ENCODE peak calls at places on chromosomes 13 and 19, in seven cellular contexts. U, C, Q, D, M, W and T are unnamed samples. For H3K9me3, the result is how much of the 10 kb centered on the place peaks cover.

GRCh38 chr13:106433066-106433465 is 102.4 kb downstream of the EFNB2 start:
- DNase-seq in U (no peak), C (no peak), Q (no peak), D (no peak), M (no peak), W (no peak), T (peak)

GRCh38 chr19:47470447-47471195 is 1.1 kb downstream of the SLC8A2 start:
- DNase-seq in U (no peak), C (no peak), Q (no peak), D (no peak), M (no peak), W (no peak), T (no peak)

GRCh38 chr19:15441317-15441716 is 8.4 kb downstream of the WIZ start:
- DNase-seq in U (no peak), C (no peak), Q (no peak), D (no peak), M (no peak), W (no peak), T (no peak)

GRCh38 chr19:2811221-2811722 is 8.4 kb upstream of the ZNF554 start:
- DNase-seq in U (no peak), C (no peak), Q (no peak), D (no peak), M (no peak), W (no peak), T (no peak)

GRCh38 chr19:47274891-47275865 is 493 bp downstream of the INAFM1 start:
- DNase-seq in U (no peak), C (no peak), Q (peak), D (no peak), M (peak), W (no peak), T (no peak)

GRCh38 chr13:74966814-74967213 is 515.2 kb downstream of the TBC1D4 start:
- DNase-seq in U (no peak), C (no peak), Q (peak), D (no peak), M (peak), W (no peak), T (no peak)

GRCh38 chr19:40713939-40714338 is 2.7 kb downstream of the COQ8B start:
- DNase-seq in U (no peak), C (no peak), Q (no peak), D (no peak), M (no peak), W (no peak), T (no peak)

GRCh38 chr19:1847684-1848398 is 442 bp downstream of the REXO1 start:
- DNase-seq in U (peak), C (no peak), Q (peak), D (no peak), M (peak), W (no peak), T (no peak)

GRCh38 chr13:71316964-71317363 is 550.0 kb downstream of the DACH1 start:
- DNase-seq in U (no peak), C (no peak), Q (no peak), D (no peak), M (no peak), W (no peak), T (no peak)

GRCh38 chr13:106561551-106562170 is 6.3 kb downstream of the ARGLU1 start:
- DNase-seq in U (peak), C (no peak), Q (peak), D (no peak), M (peak), W (no peak), T (no peak)

GRCh38 chr19:10419200-10419645 is 1.1 kb upstream of the PDE4A start:
- DNase-seq in U (no peak), C (no peak), Q (no peak), D (no peak), M (peak), W (no peak), T (no peak)

DNA sequence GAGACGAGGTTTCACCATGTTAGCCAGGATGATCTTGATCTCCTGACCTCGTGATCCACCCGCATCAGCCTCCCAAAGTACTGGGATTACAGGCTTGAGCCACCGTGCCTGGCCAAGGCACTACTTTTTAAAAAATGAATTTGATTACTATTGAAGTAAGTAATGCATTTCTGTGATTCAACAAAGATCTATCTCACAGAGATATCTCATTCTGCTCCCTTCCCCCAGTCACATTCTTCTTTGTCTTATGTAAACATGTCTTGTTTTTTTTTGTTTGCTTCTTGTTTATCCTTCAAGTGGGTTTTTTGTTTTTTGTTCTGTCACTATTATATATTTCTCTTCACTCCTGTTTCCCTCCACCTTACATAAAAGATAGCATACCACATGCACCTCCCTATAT is 6.6 kb downstream of the ZNF146 start:
- DNase-seq in U (no peak), C (no peak), Q (no peak), D (no peak), M (no peak), W (no peak), T (no peak)
- H3K9me3 ChIP-seq in U (under half), C (under half), Q (under half), D (under half), M (under half), W (under half), T (under half)

GRCh38 chr19:23286477-23286876 is 36.3 kb upstream of the ZNF724 start:
- DNase-seq in U (no peak), C (no peak), Q (no peak), D (no peak), M (peak), W (no peak), T (no peak)
- TF ChIP-seq CTCF in U (no peak), C (peak), Q (peak), D (no peak), M (peak), W (no peak), T (no peak)

GRCh38 chr19:58021541-58022282 is 12.1 kb upstream of the ZSCAN1 start:
- DNase-seq in U (peak), C (no peak), Q (peak), D (peak), M (peak), W (no peak), T (no peak)
- H3K9me3 ChIP-seq in U (under half), C (under half), Q (under half), D (under half), M (under half), W (under half), T (under half)

GRCh38 chr13:72953391-72953960 is 105.3 kb upstream of the KLF5 start:
- DNase-seq in U (no peak), C (no peak), Q (no peak), D (peak), M (no peak), W (no peak), T (no peak)

DNA sequence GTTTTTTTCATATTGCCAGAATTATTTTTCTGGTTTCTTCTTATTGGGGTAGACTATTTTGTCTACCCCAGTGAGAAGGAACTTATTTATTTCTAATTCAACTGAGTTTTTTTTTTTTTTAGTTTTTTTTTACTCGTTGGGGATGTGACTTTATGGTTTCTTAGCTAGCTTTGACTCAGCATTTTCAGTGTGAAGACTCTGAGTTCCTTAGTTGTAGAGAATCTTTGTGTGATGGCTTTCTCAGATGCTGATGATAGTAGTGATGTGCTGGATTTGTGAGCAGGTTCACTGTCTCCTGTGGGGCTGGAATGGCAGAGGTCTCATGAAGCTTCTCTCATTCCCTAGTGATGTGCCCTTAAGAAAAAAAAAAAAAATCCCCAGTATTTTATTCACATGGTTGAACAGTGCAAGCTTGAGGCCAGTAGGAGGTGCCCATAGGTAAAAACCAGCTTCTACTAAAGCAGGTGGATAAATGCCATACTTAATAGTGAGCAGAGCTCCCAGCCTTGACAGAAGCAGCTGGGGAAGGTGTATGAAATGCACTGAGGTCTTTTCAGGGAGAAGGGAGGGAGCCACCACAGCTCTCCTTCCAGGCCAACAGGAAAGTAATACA is 106.2 kb upstream of the KLF5 start:
- DNase-seq in U (no peak), C (no peak), Q (no peak), D (no peak), M (no peak), W (no peak), T (no peak)
- TF ChIP-seq CTCF in U (no peak), C (no peak), Q (no peak), D (no peak), M (no peak), W (no peak), T (no peak)

DNA sequence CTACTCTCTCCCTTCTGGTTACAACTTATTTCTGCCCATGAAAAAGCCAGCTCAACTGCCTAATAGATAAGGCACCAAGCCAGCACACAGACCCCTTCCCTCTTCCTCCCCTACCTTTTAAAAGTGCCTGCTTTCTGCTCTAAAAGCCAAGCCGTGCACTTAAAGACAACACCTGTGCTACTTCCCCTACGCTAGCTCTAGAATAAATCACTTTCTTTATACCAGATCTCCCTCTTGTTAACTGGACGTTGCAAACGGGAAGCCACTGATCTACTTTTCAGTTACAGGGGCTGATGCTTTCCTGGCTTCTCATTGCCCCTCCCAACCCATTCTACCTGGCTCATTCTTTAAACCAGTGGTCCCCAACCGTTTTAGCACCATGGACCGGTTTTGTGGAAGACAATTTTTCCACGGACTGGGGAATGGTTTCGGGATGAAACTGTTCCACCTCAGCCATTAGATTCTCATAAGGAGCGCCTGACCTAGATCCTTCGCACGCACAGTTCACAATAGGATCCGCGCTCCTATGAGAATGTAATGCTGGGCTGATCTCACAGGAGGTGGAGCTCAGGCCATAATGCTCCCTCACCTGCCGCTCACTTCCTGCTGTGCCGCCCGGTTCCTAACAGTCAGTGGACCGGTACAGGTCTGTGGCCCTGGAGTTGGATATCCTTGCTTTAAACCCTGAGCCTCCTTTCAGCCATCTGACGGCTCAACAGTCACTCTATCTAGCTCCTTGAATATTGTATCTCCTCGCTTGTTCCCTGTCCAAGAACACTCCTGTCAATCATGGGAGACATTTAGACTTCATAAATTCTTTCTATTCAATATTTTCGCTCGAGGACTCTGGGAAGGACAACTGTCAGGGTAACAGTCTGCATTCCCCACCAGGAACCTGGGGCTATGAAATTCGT is 839 bp upstream of the ZNF223 start:
- DNase-seq in U (no peak), C (no peak), Q (no peak), D (no peak), M (no peak), W (no peak), T (no peak)
- H3K9me3 ChIP-seq in U (under half), C (under half), Q (under half), D (under half), M (under half), W (under half), T (under half)

GRCh38 chr13:80180745-80181144 is 160.2 kb downstream of the SPRY2 start:
- DNase-seq in U (no peak), C (no peak), Q (no peak), D (no peak), M (no peak), W (no peak), T (no peak)
- TF ChIP-seq CTCF in U (no peak), C (no peak), Q (no peak), D (no peak), M (no peak), W (no peak), T (no peak)

GRCh38 chr19:57642396-57643046 is 9.6 kb downstream of the ZNF211 start:
- DNase-seq in U (no peak), C (no peak), Q (no peak), D (no peak), M (no peak), W (no peak), T (peak)
- H3K9me3 ChIP-seq in U (under half), C (under half), Q (under half), D (half or more), M (under half), W (half or more), T (half or more)

DNA sequence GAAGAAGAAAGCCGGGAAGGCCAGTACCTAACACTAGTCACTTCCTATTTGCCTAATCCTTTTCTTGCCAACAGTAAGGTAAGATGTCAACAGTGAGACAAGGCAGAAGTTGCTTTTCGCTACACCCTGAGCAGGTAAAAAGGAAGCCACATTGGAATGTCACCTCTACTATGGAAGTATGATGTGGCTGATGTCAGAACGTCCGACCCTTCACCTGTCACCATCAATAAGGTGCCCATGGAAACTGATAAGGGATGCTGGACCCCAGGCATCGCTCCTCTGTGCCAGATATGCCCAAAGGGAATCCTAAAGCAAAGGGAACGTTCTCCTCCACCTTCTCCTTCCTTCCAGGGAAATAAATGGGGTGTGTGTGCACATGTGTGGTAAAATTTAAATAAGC is 34.3 kb downstream of the COL4A1 start:
- DNase-seq in U (no peak), C (no peak), Q (no peak), D (no peak), M (no peak), W (no peak), T (peak)
- TF ChIP-seq CTCF in U (no peak), C (no peak), Q (no peak), D (no peak), M (no peak), W (no peak), T (no peak)

DNA sequence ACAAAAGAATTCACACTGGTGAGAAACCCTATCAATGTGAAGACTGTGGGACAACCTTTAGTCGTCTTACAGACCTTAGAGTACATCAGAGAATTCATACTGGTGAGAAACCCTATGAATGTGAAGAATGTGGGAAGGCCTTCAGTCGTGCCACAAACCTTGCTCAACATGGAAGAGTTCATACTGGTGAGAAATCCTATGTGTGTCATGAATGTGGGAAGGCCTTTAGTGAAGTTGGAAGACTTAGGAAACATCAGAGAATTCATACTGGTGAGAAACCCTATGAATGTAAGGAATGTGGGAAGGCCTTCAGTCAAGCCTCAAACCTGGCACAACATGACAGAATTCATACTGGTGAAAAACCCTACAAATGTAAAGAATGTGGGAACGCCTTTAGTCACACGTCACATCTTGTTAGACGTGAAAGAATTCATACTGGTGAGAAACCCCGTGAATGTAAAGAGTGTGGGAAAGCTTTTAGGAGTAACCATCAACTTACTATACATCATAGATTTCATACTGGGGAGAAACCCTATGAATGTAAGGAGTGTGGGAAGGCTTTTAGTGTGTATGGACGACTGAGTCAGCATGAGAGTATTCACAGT is 24.0 kb upstream of the ZNF573 start:
- DNase-seq in U (no peak), C (no peak), Q (no peak), D (no peak), M (no peak), W (no peak), T (no peak)
- H3K9me3 ChIP-seq in U (under half), C (under half), Q (under half), D (half or more), M (under half), W (half or more), T (under half)

GRCh38 chr19:17300992-17301585 is 2.1 kb downstream of the ABHD8 start:
- DNase-seq in U (no peak), C (no peak), Q (no peak), D (no peak), M (no peak), W (no peak), T (no peak)
- TF ChIP-seq CTCF in U (no peak), C (no peak), Q (no peak), D (no peak), M (no peak), W (no peak), T (no peak)